ENCODE peak calls at places on chromosome 18, in nine cellular contexts. One of them, this sample, is unnamed.

GRCh38 chr18:42640160-42640559 is 475.3 kb downstream of the RIT2 start:
- DNase-seq in anterior cingulate cortex: no peak
- DNase-seq in activated T-helper 1 cell treated with Interleukin-2 at 50 U/mL for 16 hours: no peak
- DNase-seq in activated CD4-positive, alpha-beta T cell treated with anti-CD3 and anti-CD28 coated beads, Interleukin-2, amount 10 ng/mL, durations not matched to agents 7 days and 5 days: no peak
- DNase-seq in iPS-NIHi11: no peak
- DNase-seq in colonic mucosa: no peak
- DNase-seq in Caki2: peak
- DNase-seq in Karpas-422: no peak
- DNase-seq in nephron progenitor cell: no peak
- DNase-seq in this sample: no peak

GRCh38 chr18:12828116-12829051 is 55.7 kb downstream of the PTPN2 start:
- DNase-seq in anterior cingulate cortex: no peak
- DNase-seq in activated T-helper 1 cell treated with Interleukin-2 at 50 U/mL for 16 hours: no peak
- DNase-seq in activated CD4-positive, alpha-beta T cell treated with anti-CD3 and anti-CD28 coated beads, Interleukin-2, amount 10 ng/mL, durations not matched to agents 7 days and 5 days: no peak
- DNase-seq in iPS-NIHi11: no peak
- DNase-seq in colonic mucosa: no peak
- DNase-seq in Caki2: no peak
- DNase-seq in Karpas-422: no peak
- DNase-seq in nephron progenitor cell: no peak
- DNase-seq in this sample: no peak

GRCh38 chr18:41096504-41096903 is 858.5 kb upstream of the PIK3C3 start:
- DNase-seq in anterior cingulate cortex: no peak
- DNase-seq in activated T-helper 1 cell treated with Interleukin-2 at 50 U/mL for 16 hours: no peak
- DNase-seq in activated CD4-positive, alpha-beta T cell treated with anti-CD3 and anti-CD28 coated beads, Interleukin-2, amount 10 ng/mL, durations not matched to agents 7 days and 5 days: no peak
- DNase-seq in iPS-NIHi11: peak
- DNase-seq in colonic mucosa: no peak
- DNase-seq in Caki2: no peak
- DNase-seq in Karpas-422: peak
- DNase-seq in nephron progenitor cell: no peak
- DNase-seq in this sample: no peak

GRCh38 chr18:79380816-79381806 is 14.6 kb upstream of the NFATC1 start:
- DNase-seq in anterior cingulate cortex: peak
- DNase-seq in activated T-helper 1 cell treated with Interleukin-2 at 50 U/mL for 16 hours: no peak
- DNase-seq in activated CD4-positive, alpha-beta T cell treated with anti-CD3 and anti-CD28 coated beads, Interleukin-2, amount 10 ng/mL, durations not matched to agents 7 days and 5 days: peak
- DNase-seq in iPS-NIHi11: peak
- DNase-seq in colonic mucosa: peak
- DNase-seq in Caki2: peak
- DNase-seq in Karpas-422: peak
- DNase-seq in nephron progenitor cell: peak
- DNase-seq in this sample: peak

GRCh38 chr18:11998182-11998581 is 16.9 kb downstream of the IMPA2 start:
- DNase-seq in anterior cingulate cortex: no peak
- DNase-seq in activated T-helper 1 cell treated with Interleukin-2 at 50 U/mL for 16 hours: no peak
- DNase-seq in activated CD4-positive, alpha-beta T cell treated with anti-CD3 and anti-CD28 coated beads, Interleukin-2, amount 10 ng/mL, durations not matched to agents 7 days and 5 days: no peak
- DNase-seq in iPS-NIHi11: no peak
- DNase-seq in colonic mucosa: no peak
- DNase-seq in Caki2: no peak
- DNase-seq in Karpas-422: no peak
- DNase-seq in nephron progenitor cell: no peak
- DNase-seq in this sample: no peak

GRCh38 chr18:74082476-74083070 is 65.1 kb downstream of the FBXO15 start:
- DNase-seq in anterior cingulate cortex: peak
- DNase-seq in activated T-helper 1 cell treated with Interleukin-2 at 50 U/mL for 16 hours: peak
- DNase-seq in activated CD4-positive, alpha-beta T cell treated with anti-CD3 and anti-CD28 coated beads, Interleukin-2, amount 10 ng/mL, durations not matched to agents 7 days and 5 days: peak
- DNase-seq in iPS-NIHi11: peak
- DNase-seq in colonic mucosa: peak
- DNase-seq in Caki2: peak
- DNase-seq in Karpas-422: peak
- DNase-seq in nephron progenitor cell: peak
- DNase-seq in this sample: peak

GRCh38 chr18:51711298-51711889 is 513.9 kb upstream of the MEX3C start:
- DNase-seq in anterior cingulate cortex: no peak
- DNase-seq in activated T-helper 1 cell treated with Interleukin-2 at 50 U/mL for 16 hours: no peak
- DNase-seq in activated CD4-positive, alpha-beta T cell treated with anti-CD3 and anti-CD28 coated beads, Interleukin-2, amount 10 ng/mL, durations not matched to agents 7 days and 5 days: no peak
- DNase-seq in iPS-NIHi11: no peak
- DNase-seq in colonic mucosa: no peak
- DNase-seq in Caki2: no peak
- DNase-seq in Karpas-422: no peak
- DNase-seq in nephron progenitor cell: no peak
- DNase-seq in this sample: no peak

GRCh38 chr18:38751211-38751610 is 1185.6 kb upstream of the CELF4 start:
- DNase-seq in anterior cingulate cortex: no peak
- DNase-seq in activated T-helper 1 cell treated with Interleukin-2 at 50 U/mL for 16 hours: no peak
- DNase-seq in activated CD4-positive, alpha-beta T cell treated with anti-CD3 and anti-CD28 coated beads, Interleukin-2, amount 10 ng/mL, durations not matched to agents 7 days and 5 days: no peak
- DNase-seq in iPS-NIHi11: no peak
- DNase-seq in colonic mucosa: no peak
- DNase-seq in Caki2: no peak
- DNase-seq in Karpas-422: no peak
- DNase-seq in nephron progenitor cell: no peak
- DNase-seq in this sample: no peak

GRCh38 chr18:31931886-31932240 is 11.1 kb downstream of the TRAPPC8 start:
- DNase-seq in anterior cingulate cortex: no peak
- DNase-seq in activated T-helper 1 cell treated with Interleukin-2 at 50 U/mL for 16 hours: no peak
- DNase-seq in activated CD4-positive, alpha-beta T cell treated with anti-CD3 and anti-CD28 coated beads, Interleukin-2, amount 10 ng/mL, durations not matched to agents 7 days and 5 days: no peak
- DNase-seq in iPS-NIHi11: no peak
- DNase-seq in colonic mucosa: no peak
- DNase-seq in Caki2: no peak
- DNase-seq in Karpas-422: no peak
- DNase-seq in nephron progenitor cell: no peak
- DNase-seq in this sample: no peak

GRCh38 chr18:22674300-22674699 is 256.6 kb upstream of the CTAGE1 start:
- DNase-seq in anterior cingulate cortex: no peak
- DNase-seq in activated T-helper 1 cell treated with Interleukin-2 at 50 U/mL for 16 hours: no peak
- DNase-seq in activated CD4-positive, alpha-beta T cell treated with anti-CD3 and anti-CD28 coated beads, Interleukin-2, amount 10 ng/mL, durations not matched to agents 7 days and 5 days: no peak
- DNase-seq in iPS-NIHi11: no peak
- DNase-seq in colonic mucosa: no peak
- DNase-seq in Caki2: peak
- DNase-seq in Karpas-422: no peak
- DNase-seq in nephron progenitor cell: no peak
- DNase-seq in this sample: no peak

GRCh38 chr18:41462946-41463345 is 492.1 kb upstream of the PIK3C3 start:
- DNase-seq in anterior cingulate cortex: no peak
- DNase-seq in activated T-helper 1 cell treated with Interleukin-2 at 50 U/mL for 16 hours: no peak
- DNase-seq in activated CD4-positive, alpha-beta T cell treated with anti-CD3 and anti-CD28 coated beads, Interleukin-2, amount 10 ng/mL, durations not matched to agents 7 days and 5 days: no peak
- DNase-seq in iPS-NIHi11: no peak
- DNase-seq in colonic mucosa: no peak
- DNase-seq in Caki2: no peak
- DNase-seq in Karpas-422: no peak
- DNase-seq in nephron progenitor cell: no peak
- DNase-seq in this sample: no peak

GRCh38 chr18:61992923-61993322 is 100.1 kb upstream of the RNF152 start:
- DNase-seq in anterior cingulate cortex: no peak
- DNase-seq in activated T-helper 1 cell treated with Interleukin-2 at 50 U/mL for 16 hours: no peak
- DNase-seq in activated CD4-positive, alpha-beta T cell treated with anti-CD3 and anti-CD28 coated beads, Interleukin-2, amount 10 ng/mL, durations not matched to agents 7 days and 5 days: no peak
- DNase-seq in iPS-NIHi11: no peak
- DNase-seq in colonic mucosa: no peak
- DNase-seq in Caki2: no peak
- DNase-seq in Karpas-422: no peak
- DNase-seq in nephron progenitor cell: no peak
- DNase-seq in this sample: no peak

GRCh38 chr18:9147440-9148238 is 11.1 kb downstream of the ANKRD12 start:
- DNase-seq in anterior cingulate cortex: no peak
- DNase-seq in activated T-helper 1 cell treated with Interleukin-2 at 50 U/mL for 16 hours: no peak
- DNase-seq in activated CD4-positive, alpha-beta T cell treated with anti-CD3 and anti-CD28 coated beads, Interleukin-2, amount 10 ng/mL, durations not matched to agents 7 days and 5 days: peak
- DNase-seq in iPS-NIHi11: peak
- DNase-seq in colonic mucosa: peak
- DNase-seq in Caki2: peak
- DNase-seq in Karpas-422: peak
- DNase-seq in nephron progenitor cell: peak
- DNase-seq in this sample: peak

GRCh38 chr18:77201508-77201907 is 48.1 kb upstream of the GALR1 start:
- DNase-seq in anterior cingulate cortex: no peak
- DNase-seq in activated T-helper 1 cell treated with Interleukin-2 at 50 U/mL for 16 hours: no peak
- DNase-seq in activated CD4-positive, alpha-beta T cell treated with anti-CD3 and anti-CD28 coated beads, Interleukin-2, amount 10 ng/mL, durations not matched to agents 7 days and 5 days: no peak
- DNase-seq in iPS-NIHi11: no peak
- DNase-seq in colonic mucosa: no peak
- DNase-seq in Caki2: no peak
- DNase-seq in Karpas-422: no peak
- DNase-seq in nephron progenitor cell: no peak
- DNase-seq in this sample: no peak

GRCh38 chr18:34880882-34881852 is 160.0 kb upstream of the MAPRE2 start:
- DNase-seq in anterior cingulate cortex: no peak
- DNase-seq in activated T-helper 1 cell treated with Interleukin-2 at 50 U/mL for 16 hours: no peak
- DNase-seq in activated CD4-positive, alpha-beta T cell treated with anti-CD3 and anti-CD28 coated beads, Interleukin-2, amount 10 ng/mL, durations not matched to agents 7 days and 5 days: no peak
- DNase-seq in iPS-NIHi11: no peak
- DNase-seq in colonic mucosa: no peak
- DNase-seq in Caki2: peak
- DNase-seq in Karpas-422: peak
- DNase-seq in nephron progenitor cell: no peak
- DNase-seq in this sample: no peak

GRCh38 chr18:74040459-74041332 is 106.9 kb downstream of the FBXO15 start:
- DNase-seq in anterior cingulate cortex: no peak
- DNase-seq in activated T-helper 1 cell treated with Interleukin-2 at 50 U/mL for 16 hours: peak
- DNase-seq in activated CD4-positive, alpha-beta T cell treated with anti-CD3 and anti-CD28 coated beads, Interleukin-2, amount 10 ng/mL, durations not matched to agents 7 days and 5 days: peak
- DNase-seq in iPS-NIHi11: peak
- DNase-seq in colonic mucosa: peak
- DNase-seq in Caki2: no peak
- DNase-seq in Karpas-422: peak
- DNase-seq in nephron progenitor cell: peak
- DNase-seq in this sample: peak

GRCh38 chr18:14970027-14970426 is 222.1 kb downstream of the ANKRD30B start:
- DNase-seq in anterior cingulate cortex: no peak
- DNase-seq in activated T-helper 1 cell treated with Interleukin-2 at 50 U/mL for 16 hours: no peak
- DNase-seq in activated CD4-positive, alpha-beta T cell treated with anti-CD3 and anti-CD28 coated beads, Interleukin-2, amount 10 ng/mL, durations not matched to agents 7 days and 5 days: no peak
- DNase-seq in iPS-NIHi11: no peak
- DNase-seq in colonic mucosa: no peak
- DNase-seq in Caki2: peak
- DNase-seq in Karpas-422: no peak
- DNase-seq in nephron progenitor cell: no peak
- DNase-seq in this sample: no peak

GRCh38 chr18:46260016-46260878 is 156.1 kb downstream of the HAUS1 start:
- DNase-seq in anterior cingulate cortex: no peak
- DNase-seq in activated T-helper 1 cell treated with Interleukin-2 at 50 U/mL for 16 hours: no peak
- DNase-seq in activated CD4-positive, alpha-beta T cell treated with anti-CD3 and anti-CD28 coated beads, Interleukin-2, amount 10 ng/mL, durations not matched to agents 7 days and 5 days: no peak
- DNase-seq in iPS-NIHi11: no peak
- DNase-seq in colonic mucosa: no peak
- DNase-seq in Caki2: no peak
- DNase-seq in Karpas-422: no peak
- DNase-seq in nephron progenitor cell: no peak
- DNase-seq in this sample: no peak

GRCh38 chr18:48100168-48100495 is 169.7 kb upstream of the SMAD2 start:
- DNase-seq in anterior cingulate cortex: no peak
- DNase-seq in activated T-helper 1 cell treated with Interleukin-2 at 50 U/mL for 16 hours: no peak
- DNase-seq in activated CD4-positive, alpha-beta T cell treated with anti-CD3 and anti-CD28 coated beads, Interleukin-2, amount 10 ng/mL, durations not matched to agents 7 days and 5 days: no peak
- DNase-seq in iPS-NIHi11: no peak
- DNase-seq in colonic mucosa: no peak
- DNase-seq in Caki2: no peak
- DNase-seq in Karpas-422: no peak
- DNase-seq in nephron progenitor cell: no peak
- DNase-seq in this sample: no peak

GRCh38 chr18:23141022-23141999 is 6.0 kb downstream of the CABLES1 start:
- DNase-seq in anterior cingulate cortex: no peak
- DNase-seq in activated T-helper 1 cell treated with Interleukin-2 at 50 U/mL for 16 hours: no peak
- DNase-seq in activated CD4-positive, alpha-beta T cell treated with anti-CD3 and anti-CD28 coated beads, Interleukin-2, amount 10 ng/mL, durations not matched to agents 7 days and 5 days: no peak
- DNase-seq in iPS-NIHi11: no peak
- DNase-seq in colonic mucosa: peak
- DNase-seq in Caki2: peak
- DNase-seq in Karpas-422: no peak
- DNase-seq in nephron progenitor cell: no peak
- DNase-seq in this sample: no peak

GRCh38 chr18:28112056-28112470 is 64.9 kb downstream of the CDH2 start:
- DNase-seq in anterior cingulate cortex: no peak
- DNase-seq in activated T-helper 1 cell treated with Interleukin-2 at 50 U/mL for 16 hours: no peak
- DNase-seq in activated CD4-positive, alpha-beta T cell treated with anti-CD3 and anti-CD28 coated beads, Interleukin-2, amount 10 ng/mL, durations not matched to agents 7 days and 5 days: no peak
- DNase-seq in iPS-NIHi11: no peak
- DNase-seq in colonic mucosa: no peak
- DNase-seq in Caki2: peak
- DNase-seq in Karpas-422: no peak
- DNase-seq in nephron progenitor cell: no peak
- DNase-seq in this sample: no peak

GRCh38 chr18:54089749-54090459 is 134.6 kb downstream of the MBD2 start:
- DNase-seq in anterior cingulate cortex: no peak
- DNase-seq in activated T-helper 1 cell treated with Interleukin-2 at 50 U/mL for 16 hours: no peak
- DNase-seq in activated CD4-positive, alpha-beta T cell treated with anti-CD3 and anti-CD28 coated beads, Interleukin-2, amount 10 ng/mL, durations not matched to agents 7 days and 5 days: no peak
- DNase-seq in iPS-NIHi11: no peak
- DNase-seq in colonic mucosa: no peak
- DNase-seq in Caki2: peak
- DNase-seq in Karpas-422: no peak
- DNase-seq in nephron progenitor cell: no peak
- DNase-seq in this sample: no peak

GRCh38 chr18:76398899-76399612 is 96.0 kb downstream of the ZNF516 start:
- DNase-seq in anterior cingulate cortex: peak
- DNase-seq in activated T-helper 1 cell treated with Interleukin-2 at 50 U/mL for 16 hours: peak
- DNase-seq in activated CD4-positive, alpha-beta T cell treated with anti-CD3 and anti-CD28 coated beads, Interleukin-2, amount 10 ng/mL, durations not matched to agents 7 days and 5 days: peak
- DNase-seq in iPS-NIHi11: peak
- DNase-seq in colonic mucosa: peak
- DNase-seq in Caki2: peak
- DNase-seq in Karpas-422: peak
- DNase-seq in nephron progenitor cell: peak
- DNase-seq in this sample: peak

GRCh38 chr18:433960-434359 is 66.5 kb downstream of the COLEC12 start:
- DNase-seq in anterior cingulate cortex: no peak
- DNase-seq in activated T-helper 1 cell treated with Interleukin-2 at 50 U/mL for 16 hours: no peak
- DNase-seq in activated CD4-positive, alpha-beta T cell treated with anti-CD3 and anti-CD28 coated beads, Interleukin-2, amount 10 ng/mL, durations not matched to agents 7 days and 5 days: no peak
- DNase-seq in iPS-NIHi11: no peak
- DNase-seq in colonic mucosa: no peak
- DNase-seq in Caki2: no peak
- DNase-seq in Karpas-422: no peak
- DNase-seq in nephron progenitor cell: no peak
- DNase-seq in this sample: no peak

GRCh38 chr18:68429809-68430208 is 285.1 kb downstream of the TMX3 start:
- DNase-seq in anterior cingulate cortex: no peak
- DNase-seq in activated T-helper 1 cell treated with Interleukin-2 at 50 U/mL for 16 hours: no peak
- DNase-seq in activated CD4-positive, alpha-beta T cell treated with anti-CD3 and anti-CD28 coated beads, Interleukin-2, amount 10 ng/mL, durations not matched to agents 7 days and 5 days: no peak
- DNase-seq in iPS-NIHi11: no peak
- DNase-seq in colonic mucosa: no peak
- DNase-seq in Caki2: no peak
- DNase-seq in Karpas-422: no peak
- DNase-seq in nephron progenitor cell: no peak
- DNase-seq in this sample: no peak

GRCh38 chr18:61575419-61575818 is 242.2 kb downstream of the CDH20 start:
- DNase-seq in anterior cingulate cortex: no peak
- DNase-seq in activated T-helper 1 cell treated with Interleukin-2 at 50 U/mL for 16 hours: no peak
- DNase-seq in activated CD4-positive, alpha-beta T cell treated with anti-CD3 and anti-CD28 coated beads, Interleukin-2, amount 10 ng/mL, durations not matched to agents 7 days and 5 days: no peak
- DNase-seq in iPS-NIHi11: peak
- DNase-seq in colonic mucosa: no peak
- DNase-seq in Caki2: no peak
- DNase-seq in Karpas-422: no peak
- DNase-seq in nephron progenitor cell: no peak
- DNase-seq in this sample: no peak

GRCh38 chr18:79361766-79362522 is 33.8 kb upstream of the NFATC1 start:
- DNase-seq in anterior cingulate cortex: no peak
- DNase-seq in activated T-helper 1 cell treated with Interleukin-2 at 50 U/mL for 16 hours: no peak
- DNase-seq in activated CD4-positive, alpha-beta T cell treated with anti-CD3 and anti-CD28 coated beads, Interleukin-2, amount 10 ng/mL, durations not matched to agents 7 days and 5 days: no peak
- DNase-seq in iPS-NIHi11: no peak
- DNase-seq in colonic mucosa: no peak
- DNase-seq in Caki2: peak
- DNase-seq in Karpas-422: no peak
- DNase-seq in nephron progenitor cell: no peak
- DNase-seq in this sample: no peak